ENCODE peak calls at places on chromosomes 2 and 18, in ten cellular contexts. One of them, this sample, is unnamed.

GRCh38 chr18:54127759-54128378 is 96.6 kb downstream of the MBD2 start:
- DNase-seq in ovary: no peak
- DNase-seq in T follicular helper cell: no peak
- DNase-seq in activated T-cell treated with anti-CD3 and anti-CD28 coated beads, Interleukin-2, amount 50 U/mL, for 72 hours: peak
- DNase-seq in progenitor cell of endocrine pancreas: no peak
- DNase-seq in CD4-positive, alpha-beta memory T cell: no peak
- DNase-seq in tibial artery: no peak
- DNase-seq in left lobe of liver: no peak
- DNase-seq in RPMI7951: peak
- DNase-seq in SW480: peak
- DNase-seq in this sample: no peak

GRCh38 chr2:111122631-111123421 is 2.1 kb downstream of the BCL2L11 start:
- DNase-seq in left lobe of liver: peak
- DNase-seq in SW480: peak
- DNase-seq in tibial artery: peak
- DNase-seq in T follicular helper cell: no peak
- DNase-seq in CD4-positive, alpha-beta memory T cell: peak
- DNase-seq in ovary: peak
- DNase-seq in progenitor cell of endocrine pancreas: peak
- DNase-seq in RPMI7951: peak
- DNase-seq in activated T-cell treated with anti-CD3 and anti-CD28 coated beads, Interleukin-2, amount 50 U/mL, for 72 hours: peak
- DNase-seq in this sample: peak

GRCh38 chr2:239313251-239313650 is 87.6 kb downstream of the HDAC4 start:
- DNase-seq in activated T-cell treated with anti-CD3 and anti-CD28 coated beads, Interleukin-2, amount 50 U/mL, for 72 hours: no peak
- DNase-seq in T follicular helper cell: no peak
- DNase-seq in tibial artery: peak
- DNase-seq in RPMI7951: no peak
- DNase-seq in left lobe of liver: peak
- DNase-seq in CD4-positive, alpha-beta memory T cell: no peak
- DNase-seq in SW480: no peak
- DNase-seq in ovary: no peak
- DNase-seq in progenitor cell of endocrine pancreas: peak
- DNase-seq in this sample: peak

GRCh38 chr2:72155151-72155550 is 7.5 kb upstream of the CYP26B1 start:
- DNase-seq in SW480: no peak
- DNase-seq in T follicular helper cell: no peak
- DNase-seq in tibial artery: no peak
- DNase-seq in CD4-positive, alpha-beta memory T cell: no peak
- DNase-seq in ovary: no peak
- DNase-seq in progenitor cell of endocrine pancreas: no peak
- DNase-seq in left lobe of liver: no peak
- DNase-seq in RPMI7951: no peak
- DNase-seq in activated T-cell treated with anti-CD3 and anti-CD28 coated beads, Interleukin-2, amount 50 U/mL, for 72 hours: no peak
- DNase-seq in this sample: no peak

GRCh38 chr2:185628985-185629384 is 109.6 kb upstream of the FSIP2 start:
- DNase-seq in left lobe of liver: no peak
- DNase-seq in activated T-cell treated with anti-CD3 and anti-CD28 coated beads, Interleukin-2, amount 50 U/mL, for 72 hours: no peak
- DNase-seq in CD4-positive, alpha-beta memory T cell: no peak
- DNase-seq in tibial artery: no peak
- DNase-seq in RPMI7951: peak
- DNase-seq in T follicular helper cell: no peak
- DNase-seq in ovary: no peak
- DNase-seq in SW480: no peak
- DNase-seq in progenitor cell of endocrine pancreas: no peak
- DNase-seq in this sample: no peak

GRCh38 chr18:58017267-58017666 is 26.8 kb upstream of the NEDD4L start:
- DNase-seq in RPMI7951: no peak
- DNase-seq in SW480: no peak
- DNase-seq in ovary: no peak
- DNase-seq in left lobe of liver: no peak
- DNase-seq in activated T-cell treated with anti-CD3 and anti-CD28 coated beads, Interleukin-2, amount 50 U/mL, for 72 hours: no peak
- DNase-seq in T follicular helper cell: no peak
- DNase-seq in CD4-positive, alpha-beta memory T cell: no peak
- DNase-seq in progenitor cell of endocrine pancreas: no peak
- DNase-seq in tibial artery: no peak
- DNase-seq in this sample: no peak

GRCh38 chr2:143279672-143280071 is 150.5 kb downstream of the ARHGAP15 start:
- DNase-seq in ovary: no peak
- DNase-seq in CD4-positive, alpha-beta memory T cell: no peak
- DNase-seq in left lobe of liver: no peak
- DNase-seq in progenitor cell of endocrine pancreas: no peak
- DNase-seq in tibial artery: no peak
- DNase-seq in activated T-cell treated with anti-CD3 and anti-CD28 coated beads, Interleukin-2, amount 50 U/mL, for 72 hours: no peak
- DNase-seq in SW480: no peak
- DNase-seq in T follicular helper cell: no peak
- DNase-seq in RPMI7951: no peak
- DNase-seq in this sample: no peak

GRCh38 chr2:129929321-129930290 is 49.9 kb upstream of the RAB6C start:
- DNase-seq in left lobe of liver: no peak
- DNase-seq in T follicular helper cell: no peak
- DNase-seq in SW480: no peak
- DNase-seq in activated T-cell treated with anti-CD3 and anti-CD28 coated beads, Interleukin-2, amount 50 U/mL, for 72 hours: no peak
- DNase-seq in progenitor cell of endocrine pancreas: no peak
- DNase-seq in ovary: no peak
- DNase-seq in tibial artery: no peak
- DNase-seq in CD4-positive, alpha-beta memory T cell: no peak
- DNase-seq in RPMI7951: peak
- DNase-seq in this sample: peak

GRCh38 chr18:42174909-42175308 is 219.9 kb downstream of the PIK3C3 start:
- DNase-seq in ovary: no peak
- DNase-seq in T follicular helper cell: no peak
- DNase-seq in CD4-positive, alpha-beta memory T cell: no peak
- DNase-seq in progenitor cell of endocrine pancreas: peak
- DNase-seq in RPMI7951: no peak
- DNase-seq in activated T-cell treated with anti-CD3 and anti-CD28 coated beads, Interleukin-2, amount 50 U/mL, for 72 hours: no peak
- DNase-seq in left lobe of liver: no peak
- DNase-seq in tibial artery: no peak
- DNase-seq in SW480: no peak
- DNase-seq in this sample: no peak

GRCh38 chr2:188079176-188079575 is 212.5 kb upstream of the GULP1 start:
- DNase-seq in left lobe of liver: no peak
- DNase-seq in T follicular helper cell: no peak
- DNase-seq in progenitor cell of endocrine pancreas: no peak
- DNase-seq in activated T-cell treated with anti-CD3 and anti-CD28 coated beads, Interleukin-2, amount 50 U/mL, for 72 hours: no peak
- DNase-seq in tibial artery: no peak
- DNase-seq in RPMI7951: peak
- DNase-seq in SW480: no peak
- DNase-seq in CD4-positive, alpha-beta memory T cell: no peak
- DNase-seq in ovary: no peak
- DNase-seq in this sample: no peak

GRCh38 chr2:25032094-25032493 is 9.8 kb upstream of the EFR3B start:
- DNase-seq in activated T-cell treated with anti-CD3 and anti-CD28 coated beads, Interleukin-2, amount 50 U/mL, for 72 hours: no peak
- DNase-seq in SW480: no peak
- DNase-seq in T follicular helper cell: no peak
- DNase-seq in left lobe of liver: no peak
- DNase-seq in progenitor cell of endocrine pancreas: no peak
- DNase-seq in tibial artery: no peak
- DNase-seq in RPMI7951: no peak
- DNase-seq in CD4-positive, alpha-beta memory T cell: no peak
- DNase-seq in ovary: no peak
- DNase-seq in this sample: no peak

GRCh38 chr2:140586379-140586778 is 1544.4 kb downstream of the LRP1B start:
- DNase-seq in SW480: no peak
- DNase-seq in T follicular helper cell: no peak
- DNase-seq in activated T-cell treated with anti-CD3 and anti-CD28 coated beads, Interleukin-2, amount 50 U/mL, for 72 hours: no peak
- DNase-seq in CD4-positive, alpha-beta memory T cell: no peak
- DNase-seq in left lobe of liver: no peak
- DNase-seq in progenitor cell of endocrine pancreas: no peak
- DNase-seq in RPMI7951: peak
- DNase-seq in ovary: no peak
- DNase-seq in tibial artery: no peak
- DNase-seq in this sample: peak

GRCh38 chr2:177455187-177455586 is 62.6 kb downstream of the AGPS start:
- DNase-seq in CD4-positive, alpha-beta memory T cell: no peak
- DNase-seq in tibial artery: no peak
- DNase-seq in ovary: no peak
- DNase-seq in left lobe of liver: no peak
- DNase-seq in activated T-cell treated with anti-CD3 and anti-CD28 coated beads, Interleukin-2, amount 50 U/mL, for 72 hours: no peak
- DNase-seq in progenitor cell of endocrine pancreas: no peak
- DNase-seq in SW480: no peak
- DNase-seq in RPMI7951: no peak
- DNase-seq in T follicular helper cell: no peak
- DNase-seq in this sample: no peak

GRCh38 chr2:8535821-8536685 is 145.8 kb upstream of the ID2 start:
- DNase-seq in SW480: no peak
- DNase-seq in progenitor cell of endocrine pancreas: no peak
- DNase-seq in RPMI7951: no peak
- DNase-seq in CD4-positive, alpha-beta memory T cell: no peak
- DNase-seq in ovary: no peak
- DNase-seq in activated T-cell treated with anti-CD3 and anti-CD28 coated beads, Interleukin-2, amount 50 U/mL, for 72 hours: peak
- DNase-seq in T follicular helper cell: no peak
- DNase-seq in left lobe of liver: no peak
- DNase-seq in tibial artery: no peak
- DNase-seq in this sample: no peak

GRCh38 chr2:141806090-141806489 is 324.7 kb downstream of the LRP1B start:
- DNase-seq in activated T-cell treated with anti-CD3 and anti-CD28 coated beads, Interleukin-2, amount 50 U/mL, for 72 hours: no peak
- DNase-seq in left lobe of liver: no peak
- DNase-seq in T follicular helper cell: no peak
- DNase-seq in tibial artery: no peak
- DNase-seq in RPMI7951: no peak
- DNase-seq in SW480: no peak
- DNase-seq in CD4-positive, alpha-beta memory T cell: no peak
- DNase-seq in ovary: no peak
- DNase-seq in progenitor cell of endocrine pancreas: no peak
- DNase-seq in this sample: no peak

GRCh38 chr18:78995740-78996395 is 16.2 kb downstream of the SALL3 start:
- DNase-seq in tibial artery: no peak
- DNase-seq in CD4-positive, alpha-beta memory T cell: no peak
- DNase-seq in RPMI7951: no peak
- DNase-seq in activated T-cell treated with anti-CD3 and anti-CD28 coated beads, Interleukin-2, amount 50 U/mL, for 72 hours: no peak
- DNase-seq in left lobe of liver: no peak
- DNase-seq in ovary: no peak
- DNase-seq in progenitor cell of endocrine pancreas: no peak
- DNase-seq in T follicular helper cell: no peak
- DNase-seq in SW480: no peak
- DNase-seq in this sample: no peak

GRCh38 chr2:149525323-149525722 is 62.3 kb downstream of the MMADHC start:
- DNase-seq in T follicular helper cell: no peak
- DNase-seq in CD4-positive, alpha-beta memory T cell: no peak
- DNase-seq in ovary: no peak
- DNase-seq in RPMI7951: no peak
- DNase-seq in activated T-cell treated with anti-CD3 and anti-CD28 coated beads, Interleukin-2, amount 50 U/mL, for 72 hours: no peak
- DNase-seq in tibial artery: no peak
- DNase-seq in progenitor cell of endocrine pancreas: no peak
- DNase-seq in left lobe of liver: no peak
- DNase-seq in SW480: no peak
- DNase-seq in this sample: no peak

GRCh38 chr18:78160961-78161656 is 818.5 kb upstream of the SALL3 start:
- DNase-seq in T follicular helper cell: no peak
- DNase-seq in left lobe of liver: peak
- DNase-seq in SW480: no peak
- DNase-seq in activated T-cell treated with anti-CD3 and anti-CD28 coated beads, Interleukin-2, amount 50 U/mL, for 72 hours: no peak
- DNase-seq in tibial artery: no peak
- DNase-seq in CD4-positive, alpha-beta memory T cell: no peak
- DNase-seq in progenitor cell of endocrine pancreas: no peak
- DNase-seq in RPMI7951: no peak
- DNase-seq in ovary: no peak
- DNase-seq in this sample: no peak

GRCh38 chr18:33051397-33051796 is 278.6 kb upstream of the KLHL14 start:
- DNase-seq in T follicular helper cell: no peak
- DNase-seq in progenitor cell of endocrine pancreas: no peak
- DNase-seq in left lobe of liver: no peak
- DNase-seq in RPMI7951: no peak
- DNase-seq in SW480: no peak
- DNase-seq in activated T-cell treated with anti-CD3 and anti-CD28 coated beads, Interleukin-2, amount 50 U/mL, for 72 hours: no peak
- DNase-seq in tibial artery: no peak
- DNase-seq in CD4-positive, alpha-beta memory T cell: no peak
- DNase-seq in ovary: no peak
- DNase-seq in this sample: no peak

GRCh38 chr2:215619022-215619958 is 183.4 kb upstream of the FN1 start:
- DNase-seq in T follicular helper cell: no peak
- DNase-seq in progenitor cell of endocrine pancreas: no peak
- DNase-seq in activated T-cell treated with anti-CD3 and anti-CD28 coated beads, Interleukin-2, amount 50 U/mL, for 72 hours: no peak
- DNase-seq in CD4-positive, alpha-beta memory T cell: no peak
- DNase-seq in ovary: no peak
- DNase-seq in left lobe of liver: no peak
- DNase-seq in RPMI7951: peak
- DNase-seq in tibial artery: no peak
- DNase-seq in SW480: peak
- DNase-seq in this sample: no peak

GRCh38 chr2:237882510-237883481 is 23.4 kb downstream of the RAMP1 start:
- DNase-seq in activated T-cell treated with anti-CD3 and anti-CD28 coated beads, Interleukin-2, amount 50 U/mL, for 72 hours: no peak
- DNase-seq in T follicular helper cell: no peak
- DNase-seq in left lobe of liver: no peak
- DNase-seq in progenitor cell of endocrine pancreas: no peak
- DNase-seq in RPMI7951: no peak
- DNase-seq in tibial artery: no peak
- DNase-seq in SW480: no peak
- DNase-seq in ovary: no peak
- DNase-seq in CD4-positive, alpha-beta memory T cell: no peak
- DNase-seq in this sample: peak

GRCh38 chr2:15555839-15556238 is 5.3 kb downstream of the NBAS start:
- DNase-seq in ovary: no peak
- DNase-seq in RPMI7951: no peak
- DNase-seq in progenitor cell of endocrine pancreas: no peak
- DNase-seq in CD4-positive, alpha-beta memory T cell: no peak
- DNase-seq in activated T-cell treated with anti-CD3 and anti-CD28 coated beads, Interleukin-2, amount 50 U/mL, for 72 hours: no peak
- DNase-seq in left lobe of liver: no peak
- DNase-seq in SW480: no peak
- DNase-seq in T follicular helper cell: no peak
- DNase-seq in tibial artery: no peak
- DNase-seq in this sample: no peak

GRCh38 chr2:173631123-173631450 is 276.4 kb downstream of the CDCA7 start:
- DNase-seq in ovary: no peak
- DNase-seq in activated T-cell treated with anti-CD3 and anti-CD28 coated beads, Interleukin-2, amount 50 U/mL, for 72 hours: no peak
- DNase-seq in RPMI7951: peak
- DNase-seq in SW480: no peak
- DNase-seq in progenitor cell of endocrine pancreas: no peak
- DNase-seq in CD4-positive, alpha-beta memory T cell: no peak
- DNase-seq in left lobe of liver: no peak
- DNase-seq in tibial artery: no peak
- DNase-seq in T follicular helper cell: no peak
- DNase-seq in this sample: no peak

GRCh38 chr2:127381762-127382161 is 6.0 kb downstream of the MAP3K2 start:
- DNase-seq in progenitor cell of endocrine pancreas: no peak
- DNase-seq in left lobe of liver: no peak
- DNase-seq in CD4-positive, alpha-beta memory T cell: no peak
- DNase-seq in activated T-cell treated with anti-CD3 and anti-CD28 coated beads, Interleukin-2, amount 50 U/mL, for 72 hours: no peak
- DNase-seq in tibial artery: no peak
- DNase-seq in RPMI7951: no peak
- DNase-seq in T follicular helper cell: no peak
- DNase-seq in ovary: no peak
- DNase-seq in SW480: no peak
- DNase-seq in this sample: no peak

GRCh38 chr2:211331736-211332135 is 775.3 kb downstream of the CPS1 start:
- DNase-seq in tibial artery: no peak
- DNase-seq in T follicular helper cell: no peak
- DNase-seq in ovary: no peak
- DNase-seq in SW480: no peak
- DNase-seq in activated T-cell treated with anti-CD3 and anti-CD28 coated beads, Interleukin-2, amount 50 U/mL, for 72 hours: no peak
- DNase-seq in RPMI7951: no peak
- DNase-seq in CD4-positive, alpha-beta memory T cell: no peak
- DNase-seq in left lobe of liver: no peak
- DNase-seq in progenitor cell of endocrine pancreas: no peak
- DNase-seq in this sample: no peak

This sample was measured in right lobe of liver.